ENCODE peak calls at places on chromosomes 13 and 19, in nine cellular contexts. O, R, T, K, B, U, J, P and M are unnamed samples.

GRCh38 chr13:52085416-52085815 is 43.5 kb downstream of the NEK5 start:
- DNase-seq in O (peak), K (no peak), U (peak), B (no peak), P (peak), J (no peak), R (peak), T (no peak), M (no peak)

GRCh38 chr13:47463726-47464125 is 537.3 kb downstream of the SUCLA2 start:
- DNase-seq in T (no peak), U (peak), J (no peak), P (peak), K (no peak), R (no peak), B (no peak), O (peak), M (no peak)

GRCh38 chr13:104422668-104423067 is 1356.5 kb upstream of the SLC10A2 start:
- DNase-seq in T (no peak), B (no peak), U (no peak), O (no peak), R (no peak), J (no peak), P (no peak), K (no peak), M (no peak)

GRCh38 chr19:18204394-18205179 is 745 bp upstream of the RAB3A start:
- DNase-seq in J (peak), P (no peak), B (no peak), R (no peak), K (peak), O (no peak), U (no peak), T (no peak), M (peak)

GRCh38 chr13:27313742-27314141 is 43.1 kb downstream of the RASL11A start:
- DNase-seq in O (no peak), R (no peak), U (peak), P (no peak), B (no peak), T (no peak), K (no peak), J (no peak), M (no peak)

GRCh38 chr19:30512748-30513389 is 140.7 kb downstream of the ZNF536 start:
- DNase-seq in O (peak), K (no peak), T (no peak), U (no peak), P (no peak), B (no peak), R (no peak), J (no peak), M (no peak)

GRCh38 chr19:4654437-4655361 is 15.4 kb downstream of the TNFAIP8L1 start:
- DNase-seq in K (no peak), J (no peak), T (no peak), P (no peak), R (no peak), U (no peak), O (no peak), B (no peak), M (no peak)

GRCh38 chr19:56084835-56085536 is 36.1 kb downstream of the ZNF787 start:
- DNase-seq in B (no peak), P (no peak), U (no peak), T (no peak), R (no peak), O (no peak), J (no peak), K (no peak), M (no peak)

GRCh38 chr19:11166281-11167142 is 10.9 kb upstream of the SPC24 start:
- DNase-seq in P (no peak), O (peak), J (peak), R (no peak), U (no peak), T (peak), B (no peak), K (peak), M (no peak)

GRCh38 chr19:3227054-3227626 is 2.7 kb downstream of the CELF5 start:
- DNase-seq in O (no peak), P (no peak), T (no peak), B (no peak), J (no peak), K (no peak), R (no peak), U (no peak), M (no peak)

GRCh38 chr13:98523455-98524102 is 53.3 kb downstream of the STK24 start:
- DNase-seq in R (no peak), J (no peak), U (no peak), T (no peak), P (no peak), B (no peak), O (no peak), K (no peak), M (no peak)

GRCh38 chr13:98997738-98998641 is 20.1 kb upstream of the DOCK9 start:
- DNase-seq in O (peak), B (no peak), P (no peak), T (no peak), J (no peak), U (no peak), R (peak), K (no peak), M (no peak)

GRCh38 chr19:4390017-4390861 is 10.1 kb downstream of the SH3GL1 start:
- DNase-seq in T (no peak), K (no peak), B (no peak), U (peak), J (peak), R (no peak), P (peak), O (peak), M (no peak)

GRCh38 chr19:19285723-19286122 is 12.6 kb upstream of the TM6SF2 start:
- DNase-seq in O (no peak), K (no peak), B (no peak), R (no peak), P (no peak), J (no peak), U (no peak), T (no peak), M (no peak)

GRCh38 chr19:7732045-7732444 is at the start of gene CLEC4G:
- DNase-seq in T (no peak), K (no peak), U (no peak), O (no peak), J (no peak), R (no peak), B (no peak), P (no peak), M (no peak)

GRCh38 chr13:66974889-66975288 is 255.2 kb downstream of the PCDH9 start:
- DNase-seq in B (no peak), R (no peak), O (no peak), K (no peak), J (no peak), P (no peak), U (no peak), T (no peak), M (no peak)

GRCh38 chr19:7679017-7679720 is 1.5 kb upstream of the TRAPPC5 start:
- DNase-seq in R (no peak), J (peak), K (no peak), B (no peak), T (no peak), U (no peak), O (no peak), P (no peak), M (no peak)

GRCh38 chr13:48551329-48551728 is 18.4 kb upstream of the RCBTB2 start:
- DNase-seq in B (no peak), J (no peak), P (no peak), U (no peak), T (no peak), O (no peak), K (no peak), R (no peak), M (no peak)

GRCh38 chr13:74406439-74406838 is 272.2 kb upstream of the KLF12 start:
- DNase-seq in O (peak), B (no peak), J (no peak), K (no peak), T (no peak), U (no peak), P (no peak), R (no peak), M (no peak)

GRCh38 chr13:22801402-22802003 is 379.3 kb upstream of the SGCG start:
- DNase-seq in B (no peak), P (peak), R (no peak), O (peak), T (no peak), J (no peak), U (peak), K (no peak), M (no peak)
- TF ChIP-seq CTCF in B (peak), P (no peak), R (no peak), O (peak), T (peak), J (peak), U (peak), K (peak), M (no peak)

GRCh38 chr13:45742985-45743384 is 40.9 kb downstream of the CBY2 start:
- DNase-seq in R (no peak), U (no peak), O (no peak), P (no peak), T (no peak), B (no peak), K (no peak), J (no peak), M (no peak)

DNA sequence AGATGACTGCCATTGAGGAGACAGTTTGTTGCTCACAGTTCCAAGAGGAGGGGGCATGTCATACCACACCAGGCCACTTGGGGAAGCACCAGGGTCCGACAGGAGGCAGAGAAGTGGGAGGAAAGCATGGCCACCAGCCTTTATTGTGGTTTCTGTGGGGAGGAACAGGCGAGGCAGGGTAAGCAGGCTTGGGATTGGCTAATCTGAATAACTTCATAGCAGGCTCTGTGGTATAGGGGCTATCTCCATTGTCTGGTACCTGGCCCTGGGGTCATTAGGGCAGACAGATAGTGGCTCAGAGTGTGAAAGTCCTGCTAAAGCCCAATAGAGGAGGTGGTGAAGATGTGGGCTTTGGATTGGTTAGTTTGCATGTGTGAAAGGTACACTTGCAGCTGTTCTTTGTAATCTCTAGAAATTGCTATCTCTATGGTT is 35.5 kb downstream of the CBY2 start:
- DNase-seq in B (no peak), U (no peak), O (no peak), P (no peak), K (no peak), R (no peak), J (no peak), T (no peak), M (no peak)
- TF ChIP-seq CTCF in B (no peak), U (no peak), O (no peak), P (peak), K (no peak), R (peak), J (no peak), T (no peak), M (no peak)

DNA sequence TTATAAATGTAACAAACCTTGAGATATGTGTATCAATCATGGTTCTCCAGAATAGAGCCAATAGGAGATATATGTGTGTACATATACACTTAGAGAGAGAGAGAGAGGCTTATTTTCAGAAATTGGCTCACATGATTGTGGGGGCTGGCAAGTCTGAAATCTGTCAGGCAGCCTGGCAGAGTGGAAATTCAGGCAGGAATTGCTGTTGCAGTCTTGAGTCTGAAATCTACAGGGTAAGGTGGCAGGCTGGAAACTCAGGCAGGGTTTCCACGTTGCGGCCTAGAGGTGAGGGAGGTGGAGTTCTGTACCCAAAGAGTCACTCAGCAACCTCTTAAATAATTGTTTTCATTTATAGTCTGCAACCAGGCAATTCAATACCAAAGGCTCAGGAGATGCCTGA is 218.4 kb downstream of the B3GLCT start:
- DNase-seq in R (no peak), K (no peak), B (no peak), J (no peak), P (no peak), T (no peak), O (no peak), U (no peak), M (no peak)
- TF ChIP-seq CTCF in R (no peak), K (no peak), B (no peak), J (no peak), P (no peak), T (no peak), O (no peak), U (no peak), M (no peak)

GRCh38 chr13:95896302-95896701 is 156.9 kb downstream of the UGGT2 start:
- DNase-seq in P (peak), B (no peak), U (peak), R (no peak), J (no peak), O (no peak), K (no peak), T (no peak), M (no peak)
- TF ChIP-seq CTCF in P (no peak), B (no peak), U (no peak), R (no peak), J (no peak), O (no peak), K (no peak), T (no peak), M (no peak)

DNA sequence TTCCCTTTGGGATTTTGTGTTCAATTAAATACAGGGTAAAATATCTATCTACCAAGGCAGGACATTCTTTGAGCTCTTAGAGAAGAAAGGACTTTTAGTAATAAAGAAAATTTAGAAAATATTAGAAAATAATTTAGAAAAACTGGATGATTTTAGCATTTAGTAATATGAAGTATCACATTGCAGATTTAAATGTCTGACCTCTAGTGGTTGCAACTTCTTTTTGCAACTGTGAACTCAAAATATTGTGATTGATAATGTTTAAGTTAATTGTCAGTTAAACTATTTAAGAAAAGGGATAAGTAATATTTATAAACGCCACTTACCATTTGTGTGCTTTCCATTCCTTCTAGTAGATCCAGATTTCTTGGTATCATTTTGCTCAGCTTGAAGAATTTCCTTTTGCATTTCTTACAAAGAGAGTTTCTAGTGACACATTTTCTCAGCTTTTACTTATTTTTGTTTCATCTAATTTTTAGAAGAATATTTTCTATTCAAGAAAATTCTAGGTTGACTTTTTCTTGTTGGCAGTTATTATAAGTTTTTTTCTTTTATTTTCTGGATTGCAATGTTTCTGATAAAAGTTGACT is 10.3 kb upstream of the POSTN start:
- DNase-seq in K (no peak), U (no peak), P (peak), R (no peak), T (no peak), J (no peak), B (no peak), O (no peak), M (no peak)
- TF ChIP-seq CTCF in K (peak), U (peak), P (peak), R (peak), T (peak), J (peak), B (peak), O (peak), M (no peak)

DNA sequence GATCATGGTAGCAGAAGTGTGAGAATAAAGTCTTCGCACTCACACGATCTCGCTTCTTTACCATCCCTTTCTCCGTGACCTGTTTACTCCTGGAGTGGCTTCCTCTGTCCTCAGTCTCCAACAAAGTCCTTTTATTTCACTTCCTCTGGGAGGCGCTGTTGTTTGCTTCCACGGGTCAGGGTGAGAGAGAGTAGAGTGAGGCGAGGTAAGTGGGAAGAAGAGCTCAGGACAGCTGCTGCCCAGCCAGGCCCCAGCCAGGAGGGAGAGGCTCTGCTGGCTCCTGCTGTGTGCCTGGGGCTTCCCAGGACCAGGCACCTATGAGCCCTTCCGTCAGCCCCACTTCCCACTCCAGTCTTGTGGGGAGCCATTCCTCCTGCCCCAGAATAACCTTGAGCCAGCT is 242.1 kb downstream of the FGF9 start:
- DNase-seq in T (no peak), O (no peak), K (no peak), J (no peak), R (no peak), U (peak), P (no peak), B (no peak), M (no peak)
- TF ChIP-seq CTCF in T (no peak), O (peak), K (no peak), J (no peak), R (no peak), U (peak), P (no peak), B (no peak), M (no peak)

GRCh38 chr13:28792992-28793391 is 27.1 kb upstream of the MTUS2 start:
- DNase-seq in U (peak), J (no peak), T (peak), B (no peak), P (peak), K (no peak), R (peak), O (peak), M (no peak)

GRCh38 chr13:28794370-28794769 is 25.8 kb upstream of the MTUS2 start:
- DNase-seq in P (no peak), B (no peak), R (no peak), U (no peak), K (no peak), O (no peak), T (no peak), J (no peak), M (no peak)

GRCh38 chr13:28796938-28797257 is 23.2 kb upstream of the MTUS2 start:
- DNase-seq in U (no peak), T (no peak), O (no peak), R (no peak), P (no peak), K (no peak), J (no peak), B (no peak), M (no peak)
- TF ChIP-seq CTCF in U (no peak), T (no peak), O (no peak), R (no peak), P (no peak), K (no peak), J (no peak), B (no peak), M (peak)

DNA sequence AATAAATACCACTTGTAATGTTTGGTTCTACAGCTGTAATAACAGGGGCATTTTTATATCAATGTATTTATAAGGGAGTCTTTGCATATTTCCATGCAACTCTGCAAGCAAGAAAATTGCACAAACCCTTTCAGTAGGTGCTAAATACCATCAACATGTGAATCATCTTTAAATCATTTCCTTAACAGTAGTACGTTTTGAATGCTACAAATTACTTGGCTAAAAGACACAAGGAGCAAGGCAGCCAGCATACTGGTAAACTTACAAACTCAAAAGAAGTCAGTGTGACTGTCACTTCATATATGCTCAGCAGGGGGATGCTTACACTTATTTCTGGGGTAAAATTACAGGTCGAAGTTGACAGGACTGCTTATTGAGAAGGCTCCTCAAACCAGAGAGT is 402.4 kb downstream of the EFNB2 start:
- DNase-seq in B (no peak), P (peak), O (peak), J (no peak), T (no peak), K (no peak), U (peak), R (no peak), M (no peak)
- TF ChIP-seq CTCF in B (no peak), P (no peak), O (no peak), J (no peak), T (no peak), K (no peak), U (no peak), R (no peak), M (no peak)